ENCODE peak calls at places on chromosomes 16 and 17, in four cellular contexts. One of them, this sample, is unnamed.
A peak's percentile ranks its signal among the peaks of the same experiment; 100 is the strongest.

GRCh38 chr16:16163571-16163970 is 59.7 kb downstream of the ABCC6 start:
- DNase-seq in transverse colon: no peak
- DNase-seq in fibroblast of villous mesenchyme: no peak
- DNase-seq in AG04449: no peak
- DNase-seq in this sample: no peak

GRCh38 chr16:55015181-55015913 is 84.7 kb downstream of the IRX5 start:
- DNase-seq in transverse colon: no peak
- DNase-seq in fibroblast of villous mesenchyme: no peak
- DNase-seq in AG04449: no peak
- DNase-seq in this sample: no peak

GRCh38 chr16:15907863-15908478 is 19.6 kb upstream of the CEP20 start:
- DNase-seq in transverse colon: peak; percentile 50
- DNase-seq in fibroblast of villous mesenchyme: peak; percentile 26
- DNase-seq in AG04449: no peak
- DNase-seq in this sample: peak; percentile 57

GRCh38 chr16:67284699-67285646 is 5.6 kb downstream of the PLEKHG4 start:
- DNase-seq in transverse colon: peak; percentile 49
- DNase-seq in fibroblast of villous mesenchyme: no peak
- DNase-seq in AG04449: no peak
- DNase-seq in this sample: peak; percentile 42

GRCh38 chr17:32912218-32912897 is 15.6 kb upstream of the TMEM98 start:
- DNase-seq in transverse colon: peak; percentile 87
- DNase-seq in fibroblast of villous mesenchyme: peak; percentile 87
- DNase-seq in AG04449: no peak
- DNase-seq in this sample: peak; percentile 78

GRCh38 chr17:47291242-47291873 is 32.4 kb upstream of the EFCAB13 start:
- DNase-seq in transverse colon: no peak
- DNase-seq in fibroblast of villous mesenchyme: no peak
- DNase-seq in AG04449: no peak
- DNase-seq in this sample: peak; percentile 31

GRCh38 chr16:10895053-10895946 is 18.3 kb downstream of the CIITA start:
- DNase-seq in transverse colon: peak; percentile 33
- DNase-seq in fibroblast of villous mesenchyme: peak; percentile 45
- DNase-seq in AG04449: no peak
- DNase-seq in this sample: peak; percentile 40

GRCh38 chr17:48515925-48516900 is 14.6 kb downstream of the HOXB1 start:
- DNase-seq in transverse colon: no peak
- DNase-seq in fibroblast of villous mesenchyme: no peak
- DNase-seq in AG04449: no peak
- DNase-seq in this sample: no peak

GRCh38 chr16:48950184-48950583 is 331.5 kb downstream of the CBLN1 start:
- DNase-seq in transverse colon: no peak
- DNase-seq in fibroblast of villous mesenchyme: no peak
- DNase-seq in AG04449: no peak
- DNase-seq in this sample: no peak

GRCh38 chr16:56409195-56409594 is 16.1 kb downstream of the AMFR start:
- DNase-seq in transverse colon: no peak
- DNase-seq in fibroblast of villous mesenchyme: peak; percentile 21
- DNase-seq in AG04449: no peak
- DNase-seq in this sample: peak; percentile 74

GRCh38 chr17:74104921-74105320 is 98.6 kb upstream of the RPL38 start:
- DNase-seq in transverse colon: no peak
- DNase-seq in fibroblast of villous mesenchyme: no peak
- DNase-seq in AG04449: no peak
- DNase-seq in this sample: no peak

GRCh38 chr17:979539-980405 is at the start of gene NXN:
- DNase-seq in transverse colon: peak; percentile 92
- DNase-seq in fibroblast of villous mesenchyme: peak; percentile 84
- DNase-seq in AG04449: no peak
- DNase-seq in this sample: peak; percentile 83

GRCh38 chr16:55835578-55835977 is 2.7 kb upstream of the CES1 start:
- DNase-seq in transverse colon: no peak
- DNase-seq in fibroblast of villous mesenchyme: no peak
- DNase-seq in AG04449: no peak
- DNase-seq in this sample: peak; percentile 4

GRCh38 chr16:67129422-67129821 is 19.7 kb downstream of the PHAF1 start:
- DNase-seq in transverse colon: no peak
- DNase-seq in fibroblast of villous mesenchyme: no peak
- DNase-seq in AG04449: no peak
- DNase-seq in this sample: no peak

GRCh38 chr17:55237268-55237667 is 27.5 kb upstream of the HLF start:
- DNase-seq in transverse colon: no peak
- DNase-seq in fibroblast of villous mesenchyme: no peak
- DNase-seq in AG04449: no peak
- DNase-seq in this sample: peak; percentile 1

GRCh38 chr17:28433696-28434095 is 27.7 kb upstream of the SLC46A1 start:
- DNase-seq in transverse colon: no peak
- DNase-seq in fibroblast of villous mesenchyme: no peak
- DNase-seq in AG04449: no peak
- DNase-seq in this sample: no peak

GRCh38 chr17:29066053-29066452 is 23.1 kb downstream of the PIPOX start:
- DNase-seq in transverse colon: no peak
- DNase-seq in fibroblast of villous mesenchyme: no peak
- DNase-seq in AG04449: no peak
- DNase-seq in this sample: no peak

GRCh38 chr16:71421911-71422310 is 19.9 kb downstream of the TLE7 start:
- DNase-seq in transverse colon: peak; percentile 27
- DNase-seq in fibroblast of villous mesenchyme: peak; percentile 7
- DNase-seq in AG04449: no peak
- DNase-seq in this sample: no peak

GRCh38 chr16:101586-101985 is 23.6 kb downstream of the MPG start:
- DNase-seq in transverse colon: no peak
- DNase-seq in fibroblast of villous mesenchyme: no peak
- DNase-seq in AG04449: no peak
- DNase-seq in this sample: no peak

GRCh38 chr17:57899391-57899790 is 49.5 kb upstream of the MRPS23 start:
- DNase-seq in transverse colon: no peak
- DNase-seq in fibroblast of villous mesenchyme: no peak
- DNase-seq in AG04449: no peak
- DNase-seq in this sample: no peak

GRCh38 chr17:35903451-35903850 is 23.3 kb upstream of the CCL5 start:
- DNase-seq in transverse colon: no peak
- DNase-seq in fibroblast of villous mesenchyme: no peak
- DNase-seq in AG04449: no peak
- DNase-seq in this sample: no peak

GRCh38 chr17:1709971-1710806 is at the start of gene TLCD2:
- DNase-seq in transverse colon: peak; percentile 94
- DNase-seq in fibroblast of villous mesenchyme: peak; percentile 79
- DNase-seq in AG04449: no peak
- DNase-seq in this sample: peak; percentile 68

GRCh38 chr16:16014329-16015224 is 65.2 kb downstream of the ABCC1 start:
- DNase-seq in transverse colon: peak; percentile 24
- DNase-seq in fibroblast of villous mesenchyme: peak; percentile 65
- DNase-seq in AG04449: no peak
- DNase-seq in this sample: peak; percentile 78

GRCh38 chr17:45117848-45118646 is 14.3 kb downstream of the PLCD3 start:
- DNase-seq in transverse colon: no peak
- DNase-seq in fibroblast of villous mesenchyme: no peak
- DNase-seq in AG04449: no peak
- DNase-seq in this sample: no peak

GRCh38 chr16:4375717-4376116 is 4.1 kb downstream of the VASN start:
- DNase-seq in transverse colon: no peak
- DNase-seq in fibroblast of villous mesenchyme: no peak
- DNase-seq in AG04449: no peak
- DNase-seq in this sample: no peak

GRCh38 chr16:4373356-4373908 is 1.8 kb downstream of the VASN start:
- DNase-seq in transverse colon: no peak
- DNase-seq in fibroblast of villous mesenchyme: no peak
- DNase-seq in AG04449: no peak
- DNase-seq in this sample: no peak

GRCh38 chr16:4372578-4373355 is 1.1 kb downstream of the VASN start:
- DNase-seq in transverse colon: no peak
- DNase-seq in fibroblast of villous mesenchyme: peak; percentile 88
- DNase-seq in AG04449: peak; percentile 34
- DNase-seq in this sample: peak; percentile 84

GRCh38 chr16:4372315-4372577 is 598 bp downstream of the VASN start:
- DNase-seq in transverse colon: no peak
- DNase-seq in fibroblast of villous mesenchyme: no peak
- DNase-seq in AG04449: no peak
- DNase-seq in this sample: no peak

DNA sequence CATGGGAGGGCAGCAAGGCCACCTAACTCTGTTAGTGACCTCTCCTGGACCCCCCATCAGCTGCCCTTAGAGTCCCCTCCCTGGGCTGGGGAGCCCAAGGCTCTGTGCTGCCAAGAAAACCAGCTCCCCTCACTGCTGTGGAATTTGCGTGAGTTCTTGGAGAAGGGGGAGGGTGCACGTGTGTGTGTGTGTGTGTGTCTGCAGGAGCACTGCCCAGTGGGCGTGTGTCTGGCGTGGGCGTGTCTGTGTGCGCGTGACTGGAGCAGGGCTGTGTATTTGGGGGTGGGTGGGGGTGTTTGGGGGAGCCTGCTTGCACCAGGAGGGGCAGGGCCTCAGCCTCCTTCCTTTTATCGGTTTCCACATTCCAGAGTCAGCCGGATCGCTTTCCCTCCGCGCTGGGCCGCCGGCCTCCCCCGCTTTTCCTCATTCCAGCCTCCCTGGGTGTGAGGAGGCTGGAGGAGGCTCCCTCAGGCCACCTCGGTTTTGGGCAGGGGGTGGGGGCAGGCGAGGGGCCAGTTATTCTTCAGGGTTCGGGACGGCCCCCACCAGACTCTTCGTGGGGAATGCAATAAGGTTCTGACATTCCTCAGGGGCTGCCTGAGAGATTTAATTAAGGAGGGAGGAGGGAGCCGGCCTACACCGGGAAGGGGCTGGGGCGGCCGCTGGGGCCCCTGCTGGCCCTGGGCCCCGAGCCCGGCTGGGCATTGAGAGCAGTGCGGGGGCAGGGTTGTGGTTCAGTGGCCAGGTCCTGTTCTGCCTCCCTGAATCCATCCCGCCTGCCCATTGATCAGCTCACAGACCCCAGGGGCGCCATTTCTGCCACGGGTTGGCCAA is 2.5 kb downstream of the VASN start:
- DNase-seq in transverse colon: peak; percentile 64
- DNase-seq in fibroblast of villous mesenchyme: peak; percentile 97
- DNase-seq in AG04449: peak; percentile 95
- DNase-seq in this sample: peak; percentile 99
- H3K4me3 ChIP-seq in transverse colon: no peak overlapping the region
- H3K4me3 ChIP-seq in fibroblast of villous mesenchyme: peak overlapping the region; percentile 79
- H3K4me3 ChIP-seq in AG04449: peak overlapping the region; percentile 93
- H3K4me3 ChIP-seq in this sample: peak overlapping the region; percentile 95

GRCh38 chr17:67137860-67138259 is 93.5 kb downstream of the CACNG1 start:
- DNase-seq in transverse colon: no peak
- DNase-seq in fibroblast of villous mesenchyme: no peak
- DNase-seq in AG04449: no peak
- DNase-seq in this sample: no peak

GRCh38 chr17:67138392-67138791 is 94.0 kb downstream of the CACNG1 start:
- DNase-seq in transverse colon: no peak
- DNase-seq in fibroblast of villous mesenchyme: no peak
- DNase-seq in AG04449: no peak
- DNase-seq in this sample: no peak

GRCh38 chr17:67137026-67137370 is 92.6 kb downstream of the CACNG1 start:
- DNase-seq in transverse colon: no peak
- DNase-seq in fibroblast of villous mesenchyme: no peak
- DNase-seq in AG04449: no peak
- DNase-seq in this sample: no peak

GRCh38 chr17:67139289-67139688 is 94.9 kb downstream of the CACNG1 start:
- DNase-seq in transverse colon: no peak
- DNase-seq in fibroblast of villous mesenchyme: peak; percentile 37
- DNase-seq in AG04449: no peak
- DNase-seq in this sample: no peak

DNA sequence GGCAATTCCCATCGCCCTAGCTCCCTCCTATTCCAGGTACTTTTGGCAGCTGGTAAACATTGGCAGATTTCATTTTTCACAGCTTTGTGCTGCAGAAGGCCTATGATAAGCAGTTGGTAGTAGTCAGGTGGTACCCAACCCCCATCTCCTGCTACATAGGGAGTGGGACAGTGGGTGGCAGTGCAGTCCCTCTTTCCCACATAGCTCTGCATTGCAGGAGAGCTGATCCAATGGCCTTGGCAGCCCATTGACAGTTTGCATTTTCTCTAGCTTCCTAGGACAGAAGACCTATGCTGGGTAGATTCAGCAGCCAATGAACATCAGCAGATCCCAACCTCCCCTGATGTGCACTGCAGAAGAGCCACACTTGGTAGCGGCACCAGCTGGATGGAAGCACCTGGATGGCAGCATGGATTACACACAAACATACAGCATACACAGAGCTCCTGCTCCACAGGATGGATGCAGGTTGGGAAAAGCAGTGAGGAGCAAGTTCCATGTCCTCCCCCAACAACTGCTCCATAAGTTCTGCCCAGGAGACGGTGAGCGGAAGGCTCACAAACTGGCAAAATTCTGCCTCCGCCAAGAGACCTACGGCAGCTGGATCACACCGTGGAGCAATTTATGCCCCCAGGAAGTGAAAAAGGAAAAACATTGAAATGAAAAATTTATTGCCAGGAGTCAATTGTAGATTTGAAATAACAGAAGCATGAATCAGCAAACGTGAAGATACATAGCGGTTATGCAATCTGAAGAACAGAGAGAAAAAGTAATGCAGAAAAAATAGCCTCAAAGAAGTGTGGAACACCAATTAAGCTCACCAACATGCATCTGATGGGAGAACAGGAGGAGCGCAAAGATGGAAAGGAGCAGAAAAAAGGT is 95.7 kb downstream of the CACNG1 start:
- DNase-seq in transverse colon: no peak
- DNase-seq in fibroblast of villous mesenchyme: peak; percentile 62
- DNase-seq in AG04449: no peak
- DNase-seq in this sample: peak; percentile 68
- TF ChIP-seq CTCF in transverse colon: no peak
- TF ChIP-seq CTCF in fibroblast of villous mesenchyme: peak; percentile 3
- TF ChIP-seq CTCF in AG04449: no peak
- TF ChIP-seq CTCF in this sample: no peak

GRCh38 chr16:89489040-89489721 is 1.2 kb downstream of the ANKRD11 start:
- DNase-seq in transverse colon: peak; percentile 88
- DNase-seq in fibroblast of villous mesenchyme: peak; percentile 96
- DNase-seq in AG04449: peak; percentile 87
- DNase-seq in this sample: peak; percentile 97
- H3K4me3 ChIP-seq in transverse colon: peak overlapping the region; percentile 93
- H3K4me3 ChIP-seq in fibroblast of villous mesenchyme: peak overlapping the region; percentile 70
- H3K4me3 ChIP-seq in AG04449: peak overlapping the region; percentile 70
- H3K4me3 ChIP-seq in this sample: peak overlapping the region; percentile 73

GRCh38 chr16:90028985-90029384 is 9.7 kb upstream of the DBNDD1 start:
- DNase-seq in transverse colon: no peak
- DNase-seq in fibroblast of villous mesenchyme: no peak
- DNase-seq in AG04449: no peak
- DNase-seq in this sample: no peak

GRCh38 chr16:90023078-90023447 is 3.8 kb upstream of the DBNDD1 start:
- DNase-seq in transverse colon: no peak
- DNase-seq in fibroblast of villous mesenchyme: no peak
- DNase-seq in AG04449: no peak
- DNase-seq in this sample: no peak

GRCh38 chr16:90022209-90023077 is 3.2 kb upstream of the DBNDD1 start:
- DNase-seq in transverse colon: peak; percentile 93
- DNase-seq in fibroblast of villous mesenchyme: peak; percentile 87
- DNase-seq in AG04449: no peak
- DNase-seq in this sample: peak; percentile 88

GRCh38 chr16:90027611-90028010 is 8.4 kb upstream of the DBNDD1 start:
- DNase-seq in transverse colon: no peak
- DNase-seq in fibroblast of villous mesenchyme: no peak
- DNase-seq in AG04449: no peak
- DNase-seq in this sample: no peak

GRCh38 chr16:90026135-90026534 is 6.9 kb upstream of the DBNDD1 start:
- DNase-seq in transverse colon: no peak
- DNase-seq in fibroblast of villous mesenchyme: no peak
- DNase-seq in AG04449: no peak
- DNase-seq in this sample: no peak
- TF ChIP-seq CTCF in transverse colon: no peak
- TF ChIP-seq CTCF in fibroblast of villous mesenchyme: no peak
- TF ChIP-seq CTCF in AG04449: no peak
- TF ChIP-seq CTCF in this sample: no peak

This sample was measured in cardiac fibroblast.